ENCODE peak calls at places on chromosomes 16 and 17, in seven cellular contexts. L, O, D, U, R, W and K are unnamed samples.

GRCh38 chr16:27547134-27547533 is 2.6 kb downstream of the GTF3C1 start:
- DNase-seq in D (peak; percentile 32), O (peak; percentile 25), U (no peak), R (peak; percentile 15), W (no peak), L (no peak), K (no peak)

GRCh38 chr16:88732961-88733294 is 26.6 kb downstream of the CTU2 start:
- DNase-seq in U (no peak), W (no peak), R (no peak), D (no peak), O (no peak), L (no peak), K (no peak)

GRCh38 chr17:66255112-66255511 is 25.9 kb upstream of the APOH start:
- DNase-seq in L (no peak), O (peak; percentile 36), W (no peak), R (peak; percentile 93), U (no peak), D (no peak), K (peak; percentile 46)

GRCh38 chr16:56675685-56676210 is 6.1 kb downstream of the MT1H start:
- DNase-seq in O (no peak), L (no peak), W (no peak), U (no peak), D (no peak), R (no peak), K (no peak)

GRCh38 chr17:63306855-63307254 is 139.3 kb downstream of the CYB561 start:
- DNase-seq in O (no peak), W (no peak), U (no peak), D (no peak), R (no peak), L (no peak), K (no peak)

GRCh38 chr17:81115749-81116464 is 49.4 kb upstream of the PVALEF start:
- DNase-seq in W (no peak), U (no peak), R (no peak), L (no peak), O (peak; percentile 67), D (peak; percentile 58), K (no peak)

GRCh38 chr17:31687505-31688126 is 171.4 kb downstream of the COPRS start:
- DNase-seq in W (no peak), U (no peak), O (no peak), D (no peak), R (peak; percentile 40), L (no peak), K (no peak)

GRCh38 chr17:7260601-7261376 is 1.5 kb downstream of the CLDN7 start:
- DNase-seq in D (peak; percentile 43), W (peak; percentile 60), O (no peak), R (peak; percentile 70), U (no peak), L (peak; percentile 47), K (peak; percentile 64)

GRCh38 chr17:68589086-68589485 is 12.1 kb downstream of the FAM20A start:
- DNase-seq in U (no peak), W (no peak), D (no peak), O (no peak), L (no peak), R (no peak), K (no peak)

GRCh38 chr17:69607162-69607834 is 192.8 kb downstream of the MAP2K6 start:
- DNase-seq in W (peak; percentile 67), D (peak; percentile 87), O (peak; percentile 84), R (peak; percentile 86), L (peak; percentile 78), U (peak; percentile 71), K (peak; percentile 60)

GRCh38 chr17:4631836-4632582 is 9.5 kb downstream of the ALOX15 start:
- DNase-seq in L (no peak), O (no peak), U (no peak), W (no peak), D (no peak), R (no peak), K (no peak)

GRCh38 chr16:27867122-27868110 is 196.1 kb downstream of the GSG1L start:
- DNase-seq in R (peak; percentile 75), D (peak; percentile 50), U (peak; percentile 48), W (no peak), L (peak; percentile 53), O (peak; percentile 54), K (peak; percentile 46)

GRCh38 chr17:29176500-29177351 is 3.5 kb downstream of the MYO18A start:
- DNase-seq in L (peak; percentile 92), O (no peak), D (peak; percentile 73), R (peak; percentile 59), U (peak; percentile 45), W (no peak), K (peak; percentile 71)

GRCh38 chr16:10929853-10930754 is 12.2 kb downstream of the DEXI start:
- DNase-seq in O (no peak), L (no peak), R (no peak), W (no peak), U (peak; percentile 29), D (no peak), K (no peak)

GRCh38 chr16:57308041-57308440 is 23.6 kb upstream of the PLLP start:
- DNase-seq in D (no peak), U (no peak), R (no peak), L (peak; percentile 17), O (no peak), W (peak; percentile 15), K (no peak)

GRCh38 chr16:84514874-84515835 is 10.7 kb upstream of the MEAK7 start:
- DNase-seq in U (no peak), O (no peak), L (peak; percentile 61), D (no peak), R (no peak), W (peak; percentile 68), K (no peak)

GRCh38 chr17:2024572-2025219 is 438 bp downstream of the RTN4RL1 start:
- DNase-seq in R (no peak), D (no peak), W (no peak), L (no peak), O (no peak), U (no peak), K (no peak)

DNA sequence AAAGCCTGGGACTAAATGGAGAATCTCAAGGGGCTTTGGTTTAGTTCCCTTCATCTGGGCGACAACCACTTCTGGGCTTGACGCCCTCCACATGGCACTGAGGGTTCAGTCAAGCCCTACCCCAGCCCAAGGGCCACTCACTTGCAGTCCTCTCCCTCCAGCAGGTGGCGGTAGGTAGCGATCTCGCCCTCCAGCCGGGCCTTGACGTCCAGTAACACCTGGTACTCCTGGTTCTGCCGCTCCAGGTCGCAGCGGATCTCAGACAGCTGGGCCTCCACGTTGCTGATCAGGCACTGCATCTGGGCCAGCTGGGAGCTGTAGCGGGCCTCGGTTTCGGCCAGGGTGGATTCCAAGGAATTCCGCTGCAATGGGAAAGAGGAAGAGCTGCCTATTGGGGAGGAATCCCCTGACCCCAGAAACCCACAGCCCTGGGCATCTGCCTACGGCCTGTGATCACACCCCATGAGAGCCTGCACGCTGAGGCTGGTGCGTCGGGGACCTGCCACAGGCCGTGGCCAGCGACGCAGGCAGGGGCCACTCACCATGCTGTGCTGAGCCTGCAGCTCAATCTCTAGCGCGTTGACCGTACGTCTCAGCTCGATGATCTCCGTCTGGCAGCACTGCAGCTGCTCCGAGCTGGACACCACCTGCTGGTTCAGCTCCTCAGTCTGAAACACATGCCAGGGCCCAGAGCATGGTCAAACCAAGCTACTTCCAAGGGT is 2.7 kb downstream of the KRT36 start:
- DNase-seq in O (no peak), D (no peak), W (no peak), L (peak; percentile 49), U (no peak), R (no peak), K (no peak)
- TF ChIP-seq CTCF in O (no peak), D (peak; percentile 25), W (no peak), L (no peak), U (peak; percentile 21), R (peak; percentile 46), K (no peak)

DNA sequence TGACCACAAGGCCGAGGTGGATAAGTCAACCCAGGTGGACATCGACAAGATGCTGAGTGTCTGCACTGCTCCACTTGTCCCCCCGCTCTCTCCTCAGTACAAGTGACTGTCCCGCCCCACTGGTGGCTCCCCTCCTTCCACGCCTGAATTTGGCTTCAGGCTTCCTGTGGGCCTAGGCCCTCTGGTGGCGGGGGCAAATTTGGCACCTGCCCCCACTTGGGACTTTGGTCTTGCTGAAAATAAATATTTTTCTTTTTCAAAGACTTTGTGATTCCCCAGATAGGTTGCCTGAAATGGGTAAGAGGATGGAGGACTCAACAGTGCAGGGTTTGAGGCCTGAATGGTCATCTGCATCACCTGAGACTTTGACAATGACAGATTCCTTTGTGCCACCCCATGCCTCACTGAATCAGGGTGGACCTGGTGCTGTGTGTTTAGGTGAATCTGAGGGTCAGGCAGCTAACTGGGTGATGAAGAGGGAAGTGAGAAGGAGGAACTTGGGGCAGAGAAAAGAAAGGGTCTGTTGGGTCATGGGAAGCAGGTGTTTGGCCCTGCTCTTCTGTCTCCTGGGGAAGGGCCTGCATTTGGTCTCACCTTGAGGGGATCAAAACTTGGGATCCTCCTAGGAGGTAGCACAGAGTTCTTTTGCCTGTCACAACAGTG is 2.0 kb downstream of the C16orf86 start:
- DNase-seq in D (peak; percentile 27), R (no peak), W (no peak), U (no peak), L (no peak), O (no peak), K (no peak)
- H3K27ac ChIP-seq in D (no peak overlapping the region), R (no peak overlapping the region), W (peak overlapping the region; percentile 89), U (peak overlapping the region; percentile 31), L (peak overlapping the region; percentile 87), O (peak overlapping the region; percentile 86), K (peak overlapping the region; percentile 79)

GRCh38 chr16:89919535-89920406 is 1.1 kb downstream of the MC1R start:
- DNase-seq in O (no peak), D (no peak), L (no peak), U (no peak), R (no peak), W (no peak), K (no peak)
- TF ChIP-seq CTCF in O (no peak), D (no peak), L (no peak), U (no peak), R (no peak), W (no peak), K (no peak)

GRCh38 chr16:81623365-81624102 is 155.6 kb upstream of the PLCG2 start:
- DNase-seq in R (peak; percentile 54), L (peak; percentile 57), O (peak; percentile 60), W (no peak), D (no peak), U (no peak), K (peak; percentile 54)
- H3K27ac ChIP-seq in R (no peak overlapping the region), L (no peak overlapping the region), O (no peak overlapping the region), W (no peak overlapping the region), D (no peak overlapping the region), U (no peak overlapping the region), K (no peak overlapping the region)

GRCh38 chr17:54969658-54970572 is 1.4 kb downstream of the STXBP4 start:
- DNase-seq in O (no peak), R (no peak), L (no peak), U (no peak), W (no peak), D (no peak), K (no peak)

GRCh38 chr17:54967621-54968258 is 714 bp downstream of the COX11 start:
- DNase-seq in L (no peak), R (peak; percentile 56), W (no peak), U (no peak), D (no peak), O (no peak), K (no peak)

GRCh38 chr17:54968954-54969400 is 412 bp downstream of the STXBP4 start:
- DNase-seq in O (no peak), R (peak; percentile 23), D (no peak), W (peak; percentile 25), L (no peak), U (no peak), K (peak; percentile 24)

GRCh38 chr17:54971147-54971546 is 2.6 kb downstream of the STXBP4 start:
- DNase-seq in W (no peak), O (no peak), L (no peak), R (no peak), D (no peak), U (no peak), K (no peak)

GRCh38 chr17:54968259-54968953 is at the start of the genes COX11 and STXBP4:
- DNase-seq in L (peak; percentile 96), W (peak; percentile 93), O (peak; percentile 98), U (peak; percentile 94), R (peak; percentile 100), D (peak; percentile 96), K (peak; percentile 97)
- TF ChIP-seq CTCF in L (no peak), W (no peak), O (peak; percentile 29), U (peak; percentile 40), R (peak; percentile 67), D (peak; percentile 54), K (no peak)